ENCODE peak calls at places on chromosomes 5 and 9, in four cellular contexts. B is fibroblast of lung, L is neural progenitor cell, R is right lobe of liver. H is an unnamed sample. For H3K9me3 and H3K4me1, the result is how much of the 10 kb centered on the place peaks cover.

GRCh38 chr9:112725961-112726360 is 8.0 kb upstream of the INIP start:
- DNase-seq in L (no peak), B (no peak), R (no peak), H (no peak)

GRCh38 chr9:125829743-125830142 is 82.6 kb downstream of the PBX3 start:
- DNase-seq in L (no peak), B (peak), R (peak), H (peak)

GRCh38 chr5:1670342-1670741 is 129.3 kb downstream of the MRPL36 start:
- DNase-seq in R (no peak), L (no peak), B (peak), H (no peak)

GRCh38 chr5:98163796-98164493 is 609.5 kb upstream of the RGMB start:
- DNase-seq in R (no peak), B (no peak), L (no peak), H (no peak)

GRCh38 chr5:106331415-106331814 is 1339.3 kb downstream of the EFNA5 start:
- DNase-seq in L (no peak), R (no peak), B (peak), H (no peak)

GRCh38 chr5:95975703-95976102 is 14.1 kb upstream of the ELL2 start:
- DNase-seq in L (no peak), B (no peak), R (no peak), H (peak)

GRCh38 chr5:6708814-6709213 is 4.4 kb upstream of the TENT4A start:
- DNase-seq in R (no peak), L (no peak), B (no peak), H (no peak)

GRCh38 chr5:178398856-178399722 is 166.5 kb upstream of the PHYKPL start:
- DNase-seq in L (no peak), B (no peak), R (no peak), H (no peak)

GRCh38 chr5:151023651-151024050 is 3.3 kb downstream of the GPX3 start:
- DNase-seq in R (peak), B (peak), L (no peak), H (no peak)

GRCh38 chr9:114930063-114930812 is at the start of gene TNFSF8:
- DNase-seq in B (no peak), R (peak), L (no peak), H (no peak)

GRCh38 chr5:105670586-105670985 is 2000.2 kb downstream of the EFNA5 start:
- DNase-seq in L (no peak), R (no peak), B (no peak), H (no peak)

GRCh38 chr5:38208782-38209378 is 49.5 kb upstream of the EGFLAM start:
- DNase-seq in L (peak), B (peak), R (peak), H (peak)

GRCh38 chr5:39001683-39002082 is 72.5 kb downstream of the RICTOR start:
- DNase-seq in R (no peak), B (no peak), L (no peak), H (no peak)

GRCh38 chr9:91428927-91429351 is 5.3 kb upstream of the NFIL3 start:
- DNase-seq in R (no peak), B (no peak), L (no peak), H (no peak)

GRCh38 chr9:92414566-92414965 is 9.7 kb downstream of the OMD start:
- DNase-seq in L (no peak), R (no peak), B (peak), H (no peak)

GRCh38 chr9:86034863-86035734 is 64.3 kb downstream of the GOLM1 start:
- DNase-seq in L (peak), R (no peak), B (peak), H (peak)

GRCh38 chr5:159337291-159337974 is 7.1 kb upstream of the IL12B start:
- DNase-seq in B (peak), R (no peak), L (no peak), H (peak)

GRCh38 chr5:93294184-93294583 is 286.8 kb downstream of the NR2F1-AS1 start:
- DNase-seq in R (no peak), L (no peak), B (peak), H (no peak)

GRCh38 chr9:114072181-114073140 is 5.6 kb downstream of the AMBP start:
- DNase-seq in L (peak), R (no peak), B (peak), H (peak)

GRCh38 chr9:116383956-116384355 is 230.4 kb downstream of the PAPPA start:
- DNase-seq in B (no peak), R (no peak), L (no peak), H (no peak)

GRCh38 chr5:151295138-151295537 is 8.4 kb downstream of the SLC36A3 start:
- DNase-seq in R (no peak), B (no peak), L (no peak), H (no peak)

GRCh38 chr9:123654218-123654617 is 275.7 kb downstream of the DENND1A start:
- DNase-seq in L (no peak), B (no peak), R (no peak), H (no peak)

GRCh38 chr5:10338996-10339903 is 14.2 kb upstream of the MARCHF6 start:
- DNase-seq in R (no peak), L (peak), B (peak), H (no peak)

GRCh38 chr5:142827934-142828576 is 57.9 kb downstream of the ARHGAP26 start:
- DNase-seq in R (no peak), B (peak), L (no peak), H (no peak)

GRCh38 chr5:41707853-41708603 is 162.2 kb downstream of the OXCT1 start:
- DNase-seq in B (peak), R (no peak), L (peak), H (peak)

GRCh38 chr5:52119768-52120167 is 667.9 kb upstream of the ITGA1 start:
- DNase-seq in L (peak), R (no peak), B (no peak), H (peak)

GRCh38 chr5:80211292-80211691 is 44.6 kb downstream of the SERINC5 start:
- DNase-seq in B (no peak), R (no peak), L (no peak), H (no peak)

GRCh38 chr9:126033956-126034355 is 286.8 kb downstream of the PBX3 start:
- DNase-seq in R (peak), L (no peak), B (no peak), H (no peak)

GRCh38 chr5:68932830-68933434 is 160.9 kb upstream of the SLC30A5 start:
- DNase-seq in B (peak), L (peak), R (no peak), H (peak)

GRCh38 chr9:26746357-26747072 is 146.1 kb downstream of the CAAP1 start:
- DNase-seq in R (no peak), B (peak), L (no peak), H (no peak)

GRCh38 chr9:11135856-11136255 is 523.1 kb upstream of the PTPRD start:
- DNase-seq in B (no peak), R (no peak), L (no peak), H (no peak)

GRCh38 chr5:40988761-40989510 is 79.6 kb downstream of the C7 start:
- DNase-seq in R (no peak), L (no peak), B (peak), H (no peak)

GRCh38 chr5:61048534-61048933 is 103.5 kb downstream of the NDUFAF2 start:
- DNase-seq in B (peak), L (no peak), R (no peak), H (no peak)

GRCh38 chr5:19739691-19740090 is 248.3 kb downstream of the CDH18 start:
- DNase-seq in R (no peak), L (peak), B (no peak), H (peak)

GRCh38 chr9:131096490-131097258 is at the start of gene AIF1L:
- DNase-seq in L (peak), R (no peak), B (no peak), H (peak)

GRCh38 chr9:78921341-78921740 is 624.4 kb downstream of the PSAT1 start:
- DNase-seq in B (peak), R (no peak), L (no peak), H (no peak)

GRCh38 chr5:14062178-14062577 is 81.0 kb upstream of the TRIO start:
- DNase-seq in R (no peak), B (peak), L (no peak), H (no peak)

GRCh38 chr9:127166651-127167524 is 44.5 kb upstream of the ANGPTL2 start:
- DNase-seq in B (peak), R (no peak), L (no peak), H (peak)

GRCh38 chr5:138912093-138912492 is 37.0 kb upstream of the LRRTM2 start:
- DNase-seq in L (no peak), B (no peak), R (no peak), H (no peak)

GRCh38 chr5:32173394-32174010 is 617 bp downstream of the GOLPH3 start:
- DNase-seq in B (peak), L (peak), R (peak), H (peak)

GRCh38 chr9:111548623-111549022 is 23.6 kb downstream of the ZNF483 start:
- DNase-seq in L (no peak), R (no peak), B (no peak), H (no peak)
- H3K9me3 ChIP-seq in L (half or more), R (half or more), B (under half), H (half or more)

GRCh38 chr9:130022566-130023146 is 20.3 kb downstream of the FNBP1 start:
- DNase-seq in B (no peak), L (no peak), R (no peak), H (no peak)

GRCh38 chr9:130018260-130018659 is 24.7 kb downstream of the FNBP1 start:
- DNase-seq in L (no peak), R (no peak), B (no peak), H (no peak)

GRCh38 chr9:130021123-130021522 is 21.9 kb downstream of the FNBP1 start:
- DNase-seq in R (no peak), L (no peak), B (peak), H (no peak)

GRCh38 chr9:130023147-130023787 is 19.7 kb downstream of the FNBP1 start:
- DNase-seq in L (no peak), B (no peak), R (no peak), H (no peak)

GRCh38 chr9:130020618-130021017 is 22.4 kb downstream of the FNBP1 start:
- DNase-seq in R (no peak), L (no peak), B (peak), H (no peak)
- H3K4me1 ChIP-seq in R (under half), L (under half), B (under half), H (under half)

GRCh38 chr5:27290166-27290565 is 251.8 kb upstream of the CDH9 start:
- DNase-seq in R (no peak), L (no peak), B (peak), H (no peak)
- H3K9me3 ChIP-seq in R (under half), L (under half), B (under half), H (under half)

GRCh38 chr9:121739971-121740370 is 88.5 kb downstream of the DAB2IP start:
- DNase-seq in R (no peak), B (no peak), L (no peak), H (no peak)
- H3K4me1 ChIP-seq in R (under half), B (under half), L (half or more), H (under half)

DNA sequence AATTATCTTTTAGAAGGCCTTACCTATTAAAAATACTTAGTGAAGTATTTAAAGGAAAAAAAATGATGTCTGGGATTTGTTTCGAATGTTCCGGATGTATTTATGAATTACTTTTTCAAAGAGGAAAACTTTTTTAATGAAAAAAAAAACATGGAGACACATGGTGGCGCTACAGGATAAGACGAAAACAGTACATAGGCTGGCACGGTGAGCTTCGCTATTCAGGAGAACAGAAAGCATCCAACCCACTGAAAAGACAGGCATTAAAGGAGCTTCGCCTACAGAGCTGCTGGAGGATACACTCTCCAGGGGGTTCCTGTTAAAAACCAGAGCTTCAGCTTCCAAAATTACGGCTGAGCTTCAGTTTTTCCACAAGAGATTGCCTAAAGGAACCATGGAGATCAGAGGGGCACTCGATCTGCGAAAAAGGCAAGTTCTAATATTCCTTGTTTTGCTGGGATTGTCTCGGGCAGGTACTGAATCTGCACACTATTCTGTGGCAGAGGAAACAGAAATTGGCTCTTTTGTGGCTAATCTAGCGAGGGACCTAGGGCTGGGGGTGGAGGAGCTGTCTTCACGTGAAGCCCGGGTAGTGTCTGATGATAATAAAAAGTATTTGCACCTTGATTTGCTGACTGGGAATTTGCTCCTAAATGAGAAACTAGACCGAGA is at the start of gene PCDHB14:
- DNase-seq in B (peak), R (no peak), L (peak), H (peak)
- H3K9me3 ChIP-seq in B (under half), R (under half), L (under half), H (under half)

GRCh38 chr9:132350861-132351315 is 3.9 kb downstream of the SETX start:
- DNase-seq in R (no peak), L (no peak), B (no peak), H (no peak)
- H3K4me1 ChIP-seq in R (under half), L (under half), B (under half), H (under half)

DNA sequence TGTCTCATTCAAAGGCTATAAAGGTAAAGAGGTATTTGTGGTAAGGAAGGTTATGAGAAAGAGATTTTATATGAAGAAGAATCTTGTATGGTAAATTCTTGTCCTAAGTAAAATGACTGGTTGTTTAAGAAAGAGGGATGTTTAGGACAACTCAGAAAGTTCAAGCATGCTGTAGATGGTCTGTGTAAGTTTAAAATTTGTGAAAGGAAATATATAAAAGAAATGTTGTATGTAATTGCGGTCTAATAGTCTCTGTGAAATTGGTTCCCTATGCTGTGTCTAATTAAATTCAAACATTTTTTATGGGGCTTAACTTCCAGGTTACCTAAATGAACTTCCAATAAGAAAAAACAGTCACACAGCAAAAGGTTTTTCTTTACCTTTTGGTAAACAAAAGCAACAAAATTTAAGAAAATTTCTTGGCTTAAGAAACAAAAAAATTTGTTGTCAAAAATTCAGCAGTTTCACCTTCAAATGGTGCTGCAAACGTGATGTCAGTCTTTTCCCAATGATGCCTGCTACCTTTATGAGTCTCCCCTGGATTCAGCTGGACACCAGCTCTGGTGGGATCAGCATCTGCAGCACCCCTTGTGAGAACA is 83.0 kb upstream of the FCN1 start:
- DNase-seq in L (peak), R (no peak), B (peak), H (no peak)
- H3K9me3 ChIP-seq in L (under half), R (under half), B (under half), H (under half)

DNA sequence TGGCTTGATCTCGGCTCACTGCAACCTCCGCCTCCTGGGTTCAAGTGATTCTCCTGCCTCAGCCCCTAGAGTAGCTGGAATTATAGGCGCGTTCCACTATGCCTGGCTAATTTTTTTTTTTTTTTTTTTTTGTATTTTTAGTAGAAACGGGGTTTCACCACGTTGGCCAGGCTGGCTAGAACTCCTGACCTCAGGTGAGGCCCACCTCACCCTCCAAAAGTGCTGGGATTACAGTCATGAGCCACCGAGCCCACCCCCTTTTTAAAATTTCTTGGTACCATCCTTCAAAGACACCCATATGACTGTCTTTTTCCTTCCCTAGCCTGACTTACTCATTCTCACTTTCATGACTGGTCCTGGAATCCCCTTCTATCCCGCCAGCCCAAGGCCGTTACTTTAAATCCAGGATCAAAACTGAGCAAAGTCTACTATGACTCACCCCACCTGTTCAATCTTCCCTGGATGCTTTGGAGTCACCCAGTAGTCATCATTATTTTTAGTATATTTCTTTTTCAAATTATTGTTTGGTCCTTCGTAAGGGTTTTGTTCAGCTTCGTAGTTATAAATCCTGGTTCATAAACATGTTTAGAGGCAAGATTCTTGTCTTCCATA is 1.2 kb upstream of the TBCA start:
- DNase-seq in L (no peak), R (no peak), B (peak), H (no peak)
- H3K4me1 ChIP-seq in L (under half), R (under half), B (under half), H (under half)

GRCh38 chr5:76441890-76442673 is 39.0 kb downstream of the IQGAP2 start:
- DNase-seq in L (no peak), R (no peak), B (no peak), H (no peak)

GRCh38 chr5:76439201-76439600 is 36.1 kb downstream of the IQGAP2 start:
- DNase-seq in R (no peak), L (no peak), B (no peak), H (no peak)

GRCh38 chr5:76439929-76440328 is 36.8 kb downstream of the IQGAP2 start:
- DNase-seq in L (no peak), R (no peak), B (no peak), H (no peak)

GRCh38 chr5:76441101-76441500 is 38.0 kb downstream of the IQGAP2 start:
- DNase-seq in B (no peak), L (no peak), R (no peak), H (peak)

DNA sequence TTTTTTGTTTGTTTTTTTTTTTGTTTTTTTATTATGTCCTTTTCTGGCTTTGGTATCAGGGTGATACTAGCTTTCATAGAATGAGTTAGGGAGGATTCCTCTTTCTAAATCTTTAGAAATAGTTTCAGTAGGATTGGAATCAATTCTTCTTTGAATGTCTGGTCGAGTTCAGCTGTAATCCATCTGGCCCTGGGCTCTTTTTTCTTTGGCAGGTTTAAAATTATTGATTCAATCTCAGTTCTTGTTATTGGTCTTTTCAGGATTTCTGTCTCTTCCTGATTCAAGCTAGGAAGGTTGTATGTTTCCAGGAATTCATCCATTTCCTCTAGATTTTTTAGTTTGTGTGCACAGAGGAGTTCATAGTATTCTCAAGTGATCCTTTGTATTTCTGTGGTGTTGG is 34.9 kb downstream of the IQGAP2 start:
- DNase-seq in R (no peak), L (no peak), B (no peak), H (no peak)
- H3K9me3 ChIP-seq in R (under half), L (under half), B (under half), H (under half)

GRCh38 chr5:87120518-87121314 is 147.0 kb upstream of the RASA1 start:
- DNase-seq in R (no peak), L (no peak), B (peak), H (peak)
- H3K4me1 ChIP-seq in R (under half), L (under half), B (under half), H (under half)